ENCODE peak calls at places on chromosomes 13 and 19, in six cellular contexts. H, E, O, C, N and G are unnamed samples.

GRCh38 chr19:51654783-51655182 is 8.2 kb upstream of the SIGLEC14 start:
- DNase-seq in H (no peak), E (no peak), O (no peak), C (no peak), N (no peak), G (no peak)

GRCh38 chr13:84455143-84455905 is 573.0 kb upstream of the SLITRK1 start:
- DNase-seq in H (no peak), E (no peak), O (no peak), C (no peak), N (no peak), G (no peak)

GRCh38 chr19:14997981-14998380 is 18.3 kb upstream of the SLC1A6 start:
- DNase-seq in H (no peak), E (no peak), O (no peak), C (no peak), N (no peak), G (no peak)

GRCh38 chr19:31214086-31214485 is 135.2 kb downstream of the TSHZ3 start:
- DNase-seq in H (peak), E (peak), O (peak), C (peak), N (peak), G (no peak)

GRCh38 chr13:49657241-49657641 is 28.9 kb downstream of the ARL11 start:
- DNase-seq in H (no peak), E (no peak), O (no peak), C (no peak), N (no peak), G (no peak)

GRCh38 chr13:98565726-98566577 is 11.0 kb downstream of the STK24 start:
- DNase-seq in H (no peak), E (no peak), O (no peak), C (no peak), N (peak), G (no peak)

GRCh38 chr13:44626176-44626575 is 50.0 kb upstream of the TSC22D1 start:
- DNase-seq in H (no peak), E (no peak), O (peak), C (no peak), N (no peak), G (no peak)

GRCh38 chr13:91623151-91623550 is 224.7 kb downstream of the GPC5 start:
- DNase-seq in H (no peak), E (no peak), O (no peak), C (no peak), N (no peak), G (no peak)

GRCh38 chr19:11373166-11373884 is 1.1 kb upstream of the SWSAP1 start:
- DNase-seq in H (peak), E (no peak), O (no peak), C (no peak), N (peak), G (peak)

GRCh38 chr19:279656-280055 is 11.5 kb downstream of the PLPP2 start:
- DNase-seq in H (no peak), E (no peak), O (no peak), C (no peak), N (no peak), G (no peak)

GRCh38 chr19:28454083-28454482 is 758.9 kb downstream of the UQCRFS1 start:
- DNase-seq in H (no peak), E (no peak), O (no peak), C (no peak), N (no peak), G (no peak)

GRCh38 chr13:99856021-99856420 is 115.5 kb downstream of the ZIC5 start:
- DNase-seq in H (no peak), E (no peak), O (no peak), C (no peak), N (no peak), G (no peak)

GRCh38 chr19:1747285-1748114 is 5.8 kb upstream of the ONECUT3 start:
- DNase-seq in H (peak), E (peak), O (peak), C (peak), N (peak), G (no peak)

GRCh38 chr13:94483970-94484369 is 4.5 kb upstream of the DCT start:
- DNase-seq in H (no peak), E (no peak), O (peak), C (no peak), N (no peak), G (no peak)

GRCh38 chr19:51158474-51159129 is 16.5 kb downstream of the SIGLEC7 start:
- DNase-seq in H (peak), E (peak), O (peak), C (peak), N (peak), G (no peak)

GRCh38 chr13:111156421-111156820 is 41.3 kb downstream of the ARHGEF7 start:
- DNase-seq in H (peak), E (no peak), O (no peak), C (no peak), N (peak), G (no peak)

GRCh38 chr13:49746111-49746510 is 46.4 kb downstream of the KPNA3 start:
- DNase-seq in H (no peak), E (no peak), O (no peak), C (no peak), N (no peak), G (no peak)

GRCh38 chr19:52099497-52100138 is 4.1 kb upstream of the ZNF841 start:
- DNase-seq in H (peak), E (peak), O (no peak), C (no peak), N (no peak), G (no peak)

GRCh38 chr19:42196011-42197001 is 21.2 kb downstream of the DEDD2 start:
- DNase-seq in H (no peak), E (no peak), O (no peak), C (no peak), N (no peak), G (no peak)

GRCh38 chr13:32947411-32947810 is 68.8 kb upstream of the KL start:
- DNase-seq in H (no peak), E (no peak), O (no peak), C (no peak), N (no peak), G (no peak)

DNA sequence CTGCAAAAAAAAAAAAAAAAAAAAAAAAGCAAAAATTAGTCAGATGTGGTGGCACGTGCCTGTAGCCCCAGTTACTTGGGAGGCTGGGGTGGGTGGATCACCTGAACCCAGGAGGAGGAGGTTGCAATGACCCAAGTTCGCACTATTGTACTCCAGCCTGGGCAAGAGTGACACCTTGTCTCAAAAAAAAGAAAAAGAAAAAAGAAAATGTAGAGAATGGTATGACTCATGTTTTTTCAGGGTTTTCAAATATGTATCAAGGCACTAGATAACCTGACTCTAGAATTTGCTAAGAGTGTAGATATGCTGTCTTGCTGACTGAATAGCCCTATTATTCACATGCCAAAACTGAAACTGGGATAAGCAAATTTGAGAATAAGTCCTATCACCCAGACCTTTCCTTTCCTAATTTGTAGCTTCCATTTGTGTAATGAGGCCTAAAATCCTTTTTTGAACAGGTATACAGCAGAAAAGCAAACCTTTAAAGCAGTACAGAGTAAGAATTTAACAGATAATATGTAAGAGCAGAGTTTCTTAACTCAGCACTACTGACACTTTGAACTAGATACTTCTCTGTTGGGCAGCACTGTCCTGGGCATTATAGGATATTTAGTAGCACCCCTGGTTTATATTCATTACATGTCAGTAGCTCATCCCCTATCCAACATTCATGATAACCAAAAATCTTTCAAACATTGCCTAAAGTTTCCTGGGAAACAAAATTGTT is 108.6 kb downstream of the ELF1 start:
- DNase-seq in H (peak), E (peak), O (peak), C (no peak), N (peak), G (no peak)
- TF ChIP-seq CTCF in H (no peak), E (no peak), O (no peak), C (no peak), N (no peak), G (no peak)

GRCh38 chr19:55578761-55579747 is 1.6 kb downstream of the ZNF579 start:
- DNase-seq in H (no peak), E (no peak), O (no peak), C (no peak), N (no peak), G (no peak)
- H3K4me3 ChIP-seq in H (peak), E (peak), O (peak), C (no peak), N (peak), G (peak)

DNA sequence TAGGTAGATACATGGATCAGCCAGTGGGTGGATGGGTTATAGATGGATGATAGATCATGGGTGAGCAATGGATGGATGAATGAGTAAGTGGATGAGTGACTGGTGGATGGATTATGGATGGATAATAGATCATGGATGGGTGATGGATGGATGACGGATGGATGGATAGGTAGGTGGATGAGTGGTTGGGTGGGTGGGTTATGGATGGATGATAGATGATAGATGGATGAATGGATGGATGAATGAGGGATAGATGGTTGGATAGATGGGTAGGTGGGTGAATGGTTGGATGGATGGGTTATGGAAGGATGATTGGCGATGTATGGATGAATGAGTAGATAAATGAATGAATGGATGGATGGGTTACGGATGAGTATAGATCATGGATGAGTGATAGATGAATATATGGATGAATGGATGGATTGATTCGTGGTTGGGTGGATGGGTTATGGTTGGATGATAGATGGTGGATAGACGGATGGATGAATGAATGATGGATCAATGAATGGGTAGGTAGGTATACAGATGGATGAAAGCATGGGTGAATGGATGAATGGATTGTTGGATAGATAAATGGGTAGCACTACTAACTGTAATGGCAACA is 27.0 kb upstream of the PTPRS start:
- DNase-seq in H (no peak), E (no peak), O (no peak), C (no peak), N (no peak), G (no peak)
- TF ChIP-seq CTCF in H (no peak), E (no peak), O (no peak), C (no peak), N (no peak), G (no peak)

DNA sequence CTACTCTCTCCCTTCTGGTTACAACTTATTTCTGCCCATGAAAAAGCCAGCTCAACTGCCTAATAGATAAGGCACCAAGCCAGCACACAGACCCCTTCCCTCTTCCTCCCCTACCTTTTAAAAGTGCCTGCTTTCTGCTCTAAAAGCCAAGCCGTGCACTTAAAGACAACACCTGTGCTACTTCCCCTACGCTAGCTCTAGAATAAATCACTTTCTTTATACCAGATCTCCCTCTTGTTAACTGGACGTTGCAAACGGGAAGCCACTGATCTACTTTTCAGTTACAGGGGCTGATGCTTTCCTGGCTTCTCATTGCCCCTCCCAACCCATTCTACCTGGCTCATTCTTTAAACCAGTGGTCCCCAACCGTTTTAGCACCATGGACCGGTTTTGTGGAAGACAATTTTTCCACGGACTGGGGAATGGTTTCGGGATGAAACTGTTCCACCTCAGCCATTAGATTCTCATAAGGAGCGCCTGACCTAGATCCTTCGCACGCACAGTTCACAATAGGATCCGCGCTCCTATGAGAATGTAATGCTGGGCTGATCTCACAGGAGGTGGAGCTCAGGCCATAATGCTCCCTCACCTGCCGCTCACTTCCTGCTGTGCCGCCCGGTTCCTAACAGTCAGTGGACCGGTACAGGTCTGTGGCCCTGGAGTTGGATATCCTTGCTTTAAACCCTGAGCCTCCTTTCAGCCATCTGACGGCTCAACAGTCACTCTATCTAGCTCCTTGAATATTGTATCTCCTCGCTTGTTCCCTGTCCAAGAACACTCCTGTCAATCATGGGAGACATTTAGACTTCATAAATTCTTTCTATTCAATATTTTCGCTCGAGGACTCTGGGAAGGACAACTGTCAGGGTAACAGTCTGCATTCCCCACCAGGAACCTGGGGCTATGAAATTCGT is 839 bp upstream of the ZNF223 start:
- DNase-seq in H (no peak), E (peak), O (no peak), C (peak), N (no peak), G (peak)
- H3K4me3 ChIP-seq in H (no peak), E (peak), O (peak), C (peak), N (peak), G (peak)

GRCh38 chr19:19321143-19321577 is 531 bp downstream of the MAU2 start:
- DNase-seq in H (peak), E (no peak), O (no peak), C (no peak), N (no peak), G (no peak)

GRCh38 chr19:19316082-19316481 is 4.2 kb downstream of the SUGP1 start:
- DNase-seq in H (no peak), E (no peak), O (no peak), C (no peak), N (no peak), G (no peak)

GRCh38 chr19:19319725-19320361 is 466 bp downstream of the SUGP1 start:
- DNase-seq in H (no peak), E (no peak), O (no peak), C (no peak), N (no peak), G (no peak)

GRCh38 chr19:19324059-19324755 is 3.6 kb downstream of the MAU2 start:
- DNase-seq in H (no peak), E (no peak), O (no peak), C (no peak), N (no peak), G (no peak)

GRCh38 chr19:19320362-19321142 is at the start of the genes MAU2 and SUGP1:
- DNase-seq in H (peak), E (peak), O (peak), C (peak), N (peak), G (peak)
- TF ChIP-seq CTCF in H (no peak), E (peak), O (peak), C (no peak), N (peak), G (peak)

GRCh38 chr19:18431351-18432197 is 6.4 kb downstream of the ISYNA1 start:
- DNase-seq in H (no peak), E (no peak), O (no peak), C (peak), N (no peak), G (no peak)

GRCh38 chr19:18433039-18433691 is 4.8 kb downstream of the ISYNA1 start:
- DNase-seq in H (no peak), E (no peak), O (no peak), C (peak), N (no peak), G (no peak)

GRCh38 chr19:18430417-18431144 is 7.4 kb downstream of the ISYNA1 start:
- DNase-seq in H (no peak), E (no peak), O (no peak), C (peak), N (no peak), G (no peak)

GRCh38 chr19:18433735-18434398 is 4.1 kb downstream of the ISYNA1 start:
- DNase-seq in H (no peak), E (no peak), O (no peak), C (peak), N (no peak), G (no peak)

DNA sequence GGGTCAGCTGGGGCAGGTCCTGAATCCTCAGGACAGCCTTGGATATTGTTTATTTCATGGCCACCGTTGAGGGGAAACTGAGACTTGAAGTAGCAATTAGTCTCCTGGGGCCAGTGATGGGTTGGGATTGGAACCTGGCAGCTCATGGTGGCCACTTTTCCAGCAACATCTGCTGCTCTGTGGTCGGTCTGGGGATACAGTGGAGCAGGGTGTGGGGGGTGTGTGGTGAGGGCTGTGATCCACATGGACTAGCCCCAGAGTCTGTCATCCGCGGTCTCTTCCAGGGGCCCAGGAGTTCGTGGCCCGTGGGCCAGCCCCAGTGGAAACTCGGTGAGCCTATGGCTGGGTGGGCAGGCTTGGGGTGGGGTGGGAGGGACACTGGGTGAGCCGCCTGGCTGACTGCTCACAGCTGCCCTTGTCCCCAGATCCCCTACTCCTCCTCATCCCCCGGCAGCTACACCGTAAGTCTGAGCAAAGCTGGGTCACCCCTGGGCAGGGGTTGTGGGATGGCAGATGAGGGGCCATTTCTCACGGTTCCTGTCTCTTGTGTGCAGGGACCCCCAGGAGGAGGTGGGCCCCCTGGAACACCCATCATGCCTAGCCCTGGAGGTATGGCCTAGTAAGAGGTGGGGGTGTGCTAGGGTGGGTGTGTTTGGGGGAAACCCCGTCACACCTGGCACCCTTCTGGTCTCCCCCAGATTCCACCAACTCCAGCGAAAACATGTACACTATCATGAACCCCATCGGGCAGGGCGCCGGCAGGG is 5.5 kb downstream of the ISYNA1 start:
- DNase-seq in H (no peak), E (no peak), O (no peak), C (peak), N (no peak), G (no peak)
- H3K4me3 ChIP-seq in H (no peak), E (peak), O (no peak), C (peak), N (no peak), G (peak)

DNA sequence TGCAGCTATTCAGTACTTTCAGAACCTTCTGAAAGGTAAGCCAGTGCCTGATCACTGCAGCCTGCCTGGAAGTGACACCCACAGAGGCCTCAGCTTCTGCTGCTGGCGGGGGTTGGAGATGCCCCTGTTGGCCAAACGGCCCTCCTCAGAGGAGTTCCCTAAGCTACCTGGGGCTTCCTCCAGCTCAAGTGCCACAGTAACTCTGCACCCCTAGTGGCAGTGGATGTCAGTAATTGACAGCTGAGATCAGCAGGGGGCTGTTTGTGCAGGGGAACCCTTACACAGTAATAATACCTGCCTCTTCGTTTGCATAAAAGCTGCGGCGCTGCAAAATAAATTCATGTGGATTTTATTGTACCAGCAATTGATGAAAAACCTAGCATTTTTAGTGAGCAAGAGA is 28.9 kb downstream of the TDRD12 start:
- DNase-seq in H (peak), E (no peak), O (no peak), C (peak), N (no peak), G (no peak)
- TF ChIP-seq CTCF in H (peak), E (peak), O (no peak), C (peak), N (no peak), G (no peak)

GRCh38 chr19:39400997-39401548 is 5.6 kb upstream of the ZFP36 start:
- DNase-seq in H (no peak), E (no peak), O (no peak), C (no peak), N (no peak), G (no peak)
- H3K4me3 ChIP-seq in H (no peak), E (no peak), O (no peak), C (no peak), N (no peak), G (no peak)

DNA sequence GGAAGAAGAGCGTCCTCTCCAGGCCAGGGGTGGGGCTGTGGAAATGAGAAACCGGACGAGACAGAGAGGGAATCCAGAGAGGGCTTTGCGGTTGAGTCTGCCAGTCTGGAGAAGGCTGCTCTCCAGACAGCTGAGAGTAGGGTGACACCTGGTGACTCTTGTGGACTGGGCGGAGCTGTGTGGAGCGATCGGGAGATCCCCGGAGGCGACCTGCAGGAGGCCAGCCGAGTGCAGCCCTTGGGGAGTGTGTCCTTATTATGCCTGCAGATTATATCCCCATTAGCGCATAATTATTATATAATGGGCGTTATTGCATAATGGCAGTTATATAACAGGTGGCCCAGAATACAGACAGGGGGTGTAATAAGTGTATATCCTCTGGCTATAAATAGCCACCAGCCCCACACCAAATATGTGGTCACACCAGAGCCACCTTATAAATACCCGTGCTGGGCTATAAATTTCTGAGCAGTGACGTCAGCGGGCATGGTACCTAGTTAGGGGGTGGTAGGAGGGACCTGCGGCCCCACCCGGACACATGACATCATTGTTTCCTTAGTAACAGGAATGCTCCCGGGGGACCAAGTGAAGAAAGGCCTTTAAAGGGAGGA is 41.2 kb downstream of the NFIX start:
- DNase-seq in H (peak), E (peak), O (peak), C (no peak), N (peak), G (no peak)
- TF ChIP-seq CTCF in H (peak), E (peak), O (no peak), C (no peak), N (no peak), G (no peak)